ENCODE peak calls at places on chromosome 13, in four cellular contexts. A, I, V and P are unnamed samples.

GRCh38 chr13:39415003-39415402 is 188.0 kb downstream of the LHFPL6 start:
- DNase-seq in A (no peak), V (no peak), I (no peak), P (no peak)

GRCh38 chr13:109785141-109785891 is 1.1 kb downstream of the IRS2 start:
- DNase-seq in I (no peak), V (no peak), A (peak), P (no peak)

GRCh38 chr13:96958286-96958891 is 35.9 kb downstream of the OXGR1 start:
- DNase-seq in V (no peak), A (peak), I (peak), P (no peak)

GRCh38 chr13:109964164-109964563 is 177.8 kb upstream of the IRS2 start:
- DNase-seq in A (no peak), I (no peak), V (no peak), P (no peak)

GRCh38 chr13:85557651-85558050 is 241.6 kb downstream of the SLITRK6 start:
- DNase-seq in I (no peak), A (no peak), V (no peak), P (no peak)

GRCh38 chr13:30464496-30465351 is 1.0 kb downstream of the HMGB1 start:
- DNase-seq in V (no peak), A (peak), I (peak), P (no peak)

GRCh38 chr13:106418556-106418955 is 116.9 kb downstream of the EFNB2 start:
- DNase-seq in I (no peak), A (peak), V (no peak), P (no peak)

GRCh38 chr13:109755551-109755950 is 30.8 kb downstream of the IRS2 start:
- DNase-seq in I (no peak), A (no peak), V (no peak), P (no peak)

GRCh38 chr13:100648354-100648753 is 26.2 kb downstream of the TMTC4 start:
- DNase-seq in I (no peak), A (no peak), V (no peak), P (no peak)
- TF ChIP-seq NRF1 in I (no peak), A (no peak), V (no peak), P (no peak)

GRCh38 chr13:42551611-42552010 is 22.3 kb upstream of the TNFSF11 start:
- DNase-seq in A (no peak), I (no peak), V (no peak), P (no peak)

GRCh38 chr13:42549555-42549941 is 24.4 kb upstream of the TNFSF11 start:
- DNase-seq in I (no peak), A (no peak), V (no peak), P (no peak)

GRCh38 chr13:42559057-42559456 is 14.9 kb upstream of the TNFSF11 start:
- DNase-seq in A (no peak), I (no peak), V (no peak), P (no peak)

GRCh38 chr13:42548731-42549554 is 25.0 kb upstream of the TNFSF11 start:
- DNase-seq in A (no peak), I (peak), V (peak), P (no peak)

GRCh38 chr13:42553098-42554046 is 20.6 kb upstream of the TNFSF11 start:
- DNase-seq in V (no peak), I (no peak), A (no peak), P (no peak)
- TF ChIP-seq NRF1 in V (no peak), I (no peak), A (no peak), P (no peak)

GRCh38 chr13:114130131-114130707 is 2.2 kb downstream of the RASA3 start:
- DNase-seq in A (no peak), I (no peak), V (no peak), P (no peak)

GRCh38 chr13:114131581-114132418 is 623 bp downstream of the RASA3 start:
- DNase-seq in A (peak), V (no peak), I (peak), P (no peak)

GRCh38 chr13:114134111-114134943 is 1.9 kb upstream of the RASA3 start:
- DNase-seq in I (no peak), V (no peak), A (no peak), P (no peak)

GRCh38 chr13:114130708-114131580 is 1.5 kb downstream of the RASA3 start:
- DNase-seq in A (peak), I (peak), V (no peak), P (no peak)

DNA sequence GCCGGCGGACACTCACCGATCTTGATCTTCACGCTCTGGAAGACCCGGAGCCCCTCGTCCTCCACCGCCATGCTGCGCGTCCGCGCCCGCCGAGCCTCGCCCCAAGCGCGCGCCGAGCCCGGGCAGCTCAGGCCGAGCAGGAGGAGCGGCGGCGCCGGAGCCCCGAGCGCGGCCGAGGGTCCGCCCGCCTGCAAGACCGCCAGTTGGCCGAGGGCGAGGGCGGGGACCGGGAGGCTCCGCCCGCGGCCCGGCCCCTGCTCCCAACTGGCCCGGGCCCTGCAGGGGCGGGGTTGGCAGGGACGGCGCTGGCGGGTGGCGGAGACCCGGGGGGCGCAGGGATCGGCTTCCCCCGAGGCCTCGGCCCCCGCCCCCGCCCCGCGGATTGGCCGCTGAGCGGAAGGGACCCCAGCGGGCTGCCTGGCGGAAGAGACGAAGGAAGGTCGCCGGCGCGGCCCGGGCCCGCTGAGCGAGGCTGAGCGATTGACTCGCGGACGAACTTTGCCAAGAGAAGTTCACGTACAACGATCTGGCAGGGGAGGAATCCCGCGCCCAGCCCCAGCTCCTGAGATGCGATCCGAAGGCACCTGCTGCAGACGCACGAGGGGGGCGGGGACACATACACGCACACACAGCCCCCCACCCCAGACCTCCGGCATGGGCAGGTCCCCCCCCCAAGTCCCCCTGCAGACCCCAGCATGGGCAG is at the start of gene RASA3:
- DNase-seq in I (peak), A (peak), V (no peak), P (peak)
- TF ChIP-seq NRF1 in I (no peak), A (peak), V (no peak), P (no peak)

GRCh38 chr13:47478985-47479384 is 522.1 kb downstream of the SUCLA2 start:
- DNase-seq in A (no peak), V (no peak), I (no peak), P (no peak)
- TF ChIP-seq NRF1 in A (no peak), V (no peak), I (no peak), P (no peak)

DNA sequence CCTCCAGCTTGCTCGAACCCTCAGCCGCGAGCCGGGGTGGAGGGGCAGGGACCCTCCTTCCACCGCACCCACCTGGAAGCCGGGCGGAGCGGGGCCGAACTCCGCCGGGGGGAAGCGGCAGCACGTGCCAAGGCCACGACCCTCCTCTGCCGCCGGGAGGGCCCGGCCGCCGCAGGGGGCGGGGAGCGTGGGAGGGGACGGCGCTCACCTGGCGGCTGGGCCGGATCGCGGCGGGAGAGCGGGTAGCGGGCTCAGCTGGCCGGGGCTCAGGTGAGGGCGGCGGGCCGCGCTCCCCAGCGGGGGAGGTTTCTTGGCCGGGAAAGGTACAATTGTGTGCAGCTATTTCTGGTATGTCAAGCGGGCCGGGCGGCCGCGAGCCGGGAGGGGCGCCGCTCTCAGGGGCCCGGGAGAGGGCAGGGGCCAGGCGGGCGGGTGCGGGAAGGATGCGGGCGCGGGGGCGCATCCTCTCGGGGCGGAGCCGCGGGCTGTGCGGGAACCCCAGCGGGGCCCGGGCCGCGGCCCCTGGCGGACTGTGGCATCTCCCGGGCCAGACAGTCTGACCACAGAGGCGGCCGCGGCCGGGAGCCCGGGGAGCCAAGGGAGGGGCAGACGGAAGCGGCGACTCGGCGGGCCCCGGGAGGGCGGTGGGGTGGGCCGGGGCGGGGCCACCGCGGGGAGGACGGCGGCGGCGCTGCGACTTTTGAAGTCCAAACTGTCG is at the start of gene LMO7:
- DNase-seq in A (peak), V (no peak), I (peak), P (no peak)
- TF ChIP-seq NRF1 in A (no peak), V (no peak), I (no peak), P (no peak)

DNA sequence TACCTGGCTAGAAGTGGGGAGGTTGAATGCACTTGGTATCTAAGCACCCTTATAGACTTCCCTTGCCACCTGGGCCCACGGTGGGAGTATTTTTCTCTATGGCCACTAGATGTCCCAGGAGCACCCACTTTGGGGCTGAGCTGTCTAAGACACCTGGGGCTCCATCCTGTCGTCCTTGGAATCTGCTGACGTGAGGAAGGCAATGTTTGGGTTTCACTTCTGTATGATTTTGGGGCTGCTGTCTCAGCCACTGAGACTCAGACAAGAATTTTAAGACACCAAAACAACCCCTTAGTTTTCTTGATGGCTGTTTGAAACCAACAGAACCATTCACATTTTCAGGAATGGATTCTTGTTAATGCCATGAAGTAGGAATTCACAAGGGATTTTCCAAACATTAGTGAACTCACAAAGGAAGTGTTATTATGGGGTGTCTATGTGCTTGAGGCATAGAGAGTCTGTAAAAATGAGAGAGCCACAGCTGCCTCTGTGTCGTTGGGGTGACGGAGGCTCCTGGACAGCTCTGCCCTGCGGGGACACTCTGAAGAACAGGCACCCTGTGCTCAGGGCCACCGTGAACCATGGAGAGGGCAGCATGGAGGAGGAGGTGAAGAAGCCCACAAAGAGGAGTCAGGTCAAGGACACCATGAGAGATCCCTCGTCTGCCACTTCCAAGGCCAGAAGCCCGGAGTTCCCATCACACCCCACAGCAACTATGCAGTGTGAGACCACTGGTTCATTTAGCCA is 106.8 kb upstream of the SPATA13 start:
- DNase-seq in V (peak), I (peak), A (peak), P (peak)
- TF ChIP-seq NRF1 in V (no peak), I (no peak), A (no peak), P (no peak)

GRCh38 chr13:66926851-66927524 is 303.1 kb downstream of the PCDH9 start:
- DNase-seq in A (no peak), V (no peak), I (no peak), P (no peak)

GRCh38 chr13:66922444-66922843 is 307.7 kb downstream of the PCDH9 start:
- DNase-seq in I (no peak), V (no peak), A (no peak), P (no peak)

GRCh38 chr13:66933527-66933926 is 296.6 kb downstream of the PCDH9 start:
- DNase-seq in V (no peak), I (no peak), A (no peak), P (no peak)

GRCh38 chr13:66926200-66926850 is 303.8 kb downstream of the PCDH9 start:
- DNase-seq in I (no peak), A (no peak), V (no peak), P (no peak)

GRCh38 chr13:66927562-66927961 is 302.6 kb downstream of the PCDH9 start:
- DNase-seq in V (no peak), A (no peak), I (no peak), P (no peak)
- TF ChIP-seq NRF1 in V (no peak), A (no peak), I (no peak), P (no peak)

GRCh38 chr13:102055116-102055515 is 346.7 kb downstream of the FGF14 start:
- DNase-seq in I (no peak), A (no peak), V (no peak), P (no peak)
- TF ChIP-seq NRF1 in I (no peak), A (no peak), V (no peak), P (no peak)

DNA sequence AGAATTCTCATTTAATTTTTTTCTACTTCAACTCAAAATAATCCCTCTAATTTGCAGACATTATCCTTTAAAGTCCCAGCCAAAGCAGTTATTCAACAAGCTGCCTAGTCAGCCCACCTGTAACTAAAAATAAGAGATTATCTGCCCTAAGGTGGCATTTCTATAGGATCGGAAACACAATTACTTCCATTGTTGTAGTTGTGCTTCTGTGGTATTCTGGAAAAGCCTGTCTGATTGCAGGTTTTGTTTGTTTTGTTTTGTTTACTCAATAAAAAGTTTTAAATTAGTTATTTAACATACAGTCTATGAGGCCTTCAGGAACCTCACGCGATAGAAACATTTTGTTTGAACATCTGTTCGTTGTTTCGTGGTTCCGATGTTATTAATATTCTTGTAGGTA is 101.0 kb downstream of the ZIC5 start:
- DNase-seq in A (no peak), I (no peak), V (no peak), P (no peak)
- TF ChIP-seq NRF1 in A (no peak), I (no peak), V (no peak), P (no peak)